ENCODE peak calls at places on chromosomes 3 and 15, in nine cellular contexts. C is fibroblast of lung, A is breast epithelium, Z is brain microvascular endothelial cell, X is glutamatergic neuron, O is HFFc6, I is cardiac fibroblast, D is A549, Y is RWPE1. H is an unnamed sample.

GRCh38 chr3:83514130-83514914 is 1444.5 kb upstream of the CADM2 start:
- DNase-seq in Y (no peak), C (no peak), D (no peak), X (no peak), O (no peak), Z (peak; percentile 4), A (no peak), I (peak; percentile 0), H (no peak)

GRCh38 chr3:122682016-122682374 is 1.4 kb downstream of the PARP14 start:
- DNase-seq in I (no peak), Y (no peak), X (no peak), D (no peak), A (no peak), Z (no peak), C (no peak), O (no peak), H (no peak)

GRCh38 chr3:127304121-127304744 is 16.4 kb upstream of the PRR20G start:
- DNase-seq in A (no peak), Z (no peak), X (no peak), C (no peak), O (no peak), D (peak; percentile 17), Y (peak; percentile 63), I (no peak), H (no peak)

GRCh38 chr3:125401402-125401801 is 26.3 kb upstream of the ZNF148 start:
- DNase-seq in Y (no peak), I (peak; percentile 51), C (no peak), O (peak; percentile 45), D (no peak), X (no peak), A (no peak), Z (peak; percentile 48), H (no peak)

GRCh38 chr15:52651868-52652267 is 27.3 kb downstream of the ATOSA start:
- DNase-seq in I (peak; percentile 96), Y (peak; percentile 88), A (no peak), X (peak; percentile 40), C (peak; percentile 93), Z (peak; percentile 92), O (no peak), D (peak; percentile 77), H (no peak)

GRCh38 chr3:170997966-170998913 is 28.3 kb downstream of the SLC2A2 start:
- DNase-seq in Y (no peak), I (peak; percentile 65), D (no peak), O (peak; percentile 30), C (peak; percentile 20), X (no peak), Z (no peak), A (no peak), H (no peak)

GRCh38 chr3:42635111-42635510 is 18.4 kb upstream of the ZBTB47 start:
- DNase-seq in O (peak; percentile 34), D (no peak), Z (no peak), Y (no peak), C (peak; percentile 35), I (peak; percentile 64), A (no peak), X (no peak), H (no peak)

GRCh38 chr3:72665701-72666443 is 182.4 kb downstream of the SHQ1 start:
- DNase-seq in A (peak; percentile 65), C (peak; percentile 14), D (peak; percentile 47), O (peak; percentile 9), X (peak; percentile 56), Z (peak; percentile 41), Y (no peak), I (peak; percentile 53), H (no peak)

GRCh38 chr3:10357592-10358308 is 36.8 kb upstream of the SEC13 start:
- DNase-seq in D (no peak), X (peak; percentile 60), Y (peak; percentile 36), A (no peak), C (peak; percentile 93), I (peak; percentile 97), Z (peak; percentile 93), O (peak; percentile 77), H (no peak)

GRCh38 chr3:174483254-174483653 is 375.9 kb upstream of the NAALADL2 start:
- DNase-seq in Z (no peak), C (no peak), O (no peak), I (no peak), Y (no peak), A (no peak), D (no peak), X (no peak), H (no peak)

DNA sequence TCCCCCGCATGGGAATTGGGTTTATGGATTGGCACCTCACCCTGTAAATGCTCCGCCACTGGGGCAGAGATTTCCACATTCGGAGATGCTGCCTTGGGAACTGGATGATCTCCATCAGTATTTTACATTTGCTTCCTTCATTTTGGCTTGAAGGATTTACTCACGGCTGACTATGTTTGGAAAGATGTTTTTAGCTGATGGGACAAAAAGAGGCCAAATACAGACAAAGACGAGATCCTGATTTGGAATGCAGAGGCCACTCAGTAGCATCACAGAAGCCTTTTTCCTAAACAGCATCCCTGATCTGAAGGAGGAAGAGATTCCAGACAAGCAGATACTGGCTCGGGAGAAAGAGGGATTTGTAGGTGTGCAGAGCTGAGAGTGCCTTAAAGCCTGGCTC is 76.9 kb downstream of the MESD start:
- DNase-seq in O (no peak), I (no peak), Y (no peak), A (no peak), Z (no peak), X (no peak), D (no peak), C (no peak), H (no peak)
- TF ChIP-seq CTCF in O (no peak), I (no peak), Y (no peak), A (no peak), Z (no peak), X (no peak), D (no peak), C (no peak), H (no peak)

DNA sequence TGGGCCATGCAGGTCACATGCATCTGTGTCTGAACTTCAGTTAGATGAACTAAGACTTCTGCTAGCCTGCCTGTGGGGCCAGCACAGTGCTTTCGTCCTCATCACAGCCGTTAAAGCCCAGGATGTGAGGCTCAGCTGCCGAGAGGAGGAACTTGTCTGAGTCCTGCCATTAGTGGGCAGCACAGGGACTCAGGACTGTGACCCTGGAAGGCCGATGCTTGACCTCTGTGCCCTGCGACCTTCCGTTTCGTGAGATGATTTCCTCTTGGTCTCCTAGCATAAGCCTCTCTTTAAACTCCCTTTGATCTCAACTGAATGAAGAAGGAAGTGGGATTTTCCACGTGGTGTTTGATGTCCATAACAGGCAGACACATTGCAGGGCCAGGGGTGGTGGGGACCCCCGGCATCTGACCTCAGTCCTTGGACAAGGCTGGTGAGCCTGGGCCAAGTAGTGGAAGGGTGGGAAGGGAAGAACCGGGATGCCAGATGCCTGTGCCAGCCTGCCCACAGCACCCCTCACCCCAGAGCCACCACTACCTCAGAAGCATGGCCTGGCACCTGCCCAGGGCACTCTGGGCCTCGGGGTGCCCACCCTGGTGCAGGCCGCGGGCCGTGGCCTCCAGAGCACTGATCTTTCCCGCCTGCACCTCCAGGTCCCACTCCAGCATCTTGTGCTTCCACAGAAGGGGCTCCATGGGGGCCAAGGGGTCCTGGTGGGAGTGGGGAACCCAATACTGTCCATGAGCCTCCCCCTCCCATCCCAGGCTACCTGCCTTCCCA is 21.6 kb downstream of the PLA2G4B start:
- DNase-seq in Z (no peak), Y (no peak), O (no peak), D (no peak), C (no peak), I (peak; percentile 5), A (no peak), X (no peak), H (no peak)
- TF ChIP-seq CTCF in Z (peak; percentile 35), Y (no peak), O (peak; percentile 34), D (no peak), C (no peak), I (no peak), A (no peak), X (no peak), H (no peak)

GRCh38 chr15:68053701-68053996 is 466 bp upstream of the PIAS1 start:
- DNase-seq in Y (no peak), Z (no peak), I (no peak), D (no peak), O (no peak), C (no peak), X (no peak), A (no peak), H (no peak)

GRCh38 chr15:68052431-68052830 is 1.7 kb upstream of the PIAS1 start:
- DNase-seq in X (no peak), D (no peak), C (no peak), Y (no peak), O (no peak), Z (no peak), I (no peak), A (no peak), H (no peak)

GRCh38 chr15:68051907-68052306 is 2.2 kb upstream of the PIAS1 start:
- DNase-seq in A (no peak), O (no peak), Y (no peak), I (no peak), C (no peak), Z (no peak), D (no peak), X (no peak), H (no peak)

GRCh38 chr15:68053001-68053400 is 1.1 kb upstream of the PIAS1 start:
- DNase-seq in I (no peak), C (no peak), Y (no peak), A (no peak), O (no peak), Z (no peak), X (no peak), D (no peak), H (no peak)

GRCh38 chr15:68051109-68051508 is 3.0 kb upstream of the PIAS1 start:
- DNase-seq in C (no peak), Y (no peak), X (no peak), A (no peak), I (no peak), Z (no peak), O (no peak), D (peak; percentile 39), H (no peak)
- TF ChIP-seq CTCF in C (no peak), Y (no peak), X (no peak), A (no peak), I (no peak), Z (no peak), O (peak; percentile 41), D (peak; percentile 70), H (no peak)

GRCh38 chr15:98873441-98874218 is 134.0 kb downstream of the PGPEP1L start:
- DNase-seq in Z (peak; percentile 78), A (no peak), D (peak; percentile 97), O (peak; percentile 87), I (peak; percentile 77), Y (peak; percentile 95), C (peak; percentile 71), X (no peak), H (no peak)
- TF ChIP-seq CTCF in Z (no peak), A (no peak), D (peak; percentile 43), O (peak; percentile 23), I (no peak), Y (no peak), C (no peak), X (no peak), H (no peak)